ENCODE peak calls at places on chromosome 17, in seven cellular contexts. H, I, Y, R, U, E and O are unnamed samples.

GRCh38 chr17:67615011-67615561 is 102.7 kb upstream of the NOL11 start:
- DNase-seq in H (no peak), U (no peak), E (peak; percentile 88), R (no peak), Y (no peak), I (no peak), O (no peak)

GRCh38 chr17:80195671-80196529 is 24.2 kb downstream of the SGSH start:
- DNase-seq in U (peak; percentile 51), Y (no peak), H (no peak), R (peak; percentile 55), E (no peak), I (no peak), O (peak; percentile 19)

GRCh38 chr17:27824176-27824575 is 23.8 kb upstream of the NOS2 start:
- DNase-seq in H (no peak), I (no peak), U (no peak), R (no peak), Y (no peak), E (no peak), O (no peak)

GRCh38 chr17:28570716-28571254 is 539 bp downstream of the PIGS start:
- DNase-seq in I (no peak), E (peak; percentile 46), R (no peak), H (no peak), Y (peak; percentile 40), U (peak; percentile 35), O (peak; percentile 37)

GRCh38 chr17:2194778-2195417 is 108.7 kb downstream of the SMG6 start:
- DNase-seq in E (peak; percentile 29), Y (peak; percentile 1), I (no peak), U (peak; percentile 52), H (no peak), R (no peak), O (no peak)

GRCh38 chr17:57264250-57264649 is 7.9 kb downstream of the MSI2 start:
- DNase-seq in Y (no peak), I (no peak), R (no peak), E (no peak), H (no peak), U (no peak), O (no peak)

GRCh38 chr17:79970576-79971068 is 65.0 kb downstream of the TBC1D16 start:
- DNase-seq in E (no peak), Y (no peak), U (no peak), I (no peak), H (no peak), R (peak; percentile 34), O (peak; percentile 20)

GRCh38 chr17:48617515-48618365 is 2.6 kb upstream of the HOXB8 start:
- DNase-seq in R (no peak), E (no peak), U (no peak), Y (no peak), I (no peak), H (peak; percentile 27), O (no peak)

GRCh38 chr17:43219746-43220380 is 8.2 kb downstream of the TMEM106A start:
- DNase-seq in H (no peak), I (no peak), U (no peak), Y (no peak), R (no peak), E (no peak), O (no peak)

GRCh38 chr17:76164331-76164730 is 23.3 kb upstream of the FOXJ1 start:
- DNase-seq in U (no peak), H (no peak), E (no peak), Y (no peak), R (no peak), I (no peak), O (no peak)